ENCODE peak calls at places on chromosomes 7 and 10, in ten cellular contexts. One of them, this sample, is unnamed.

GRCh38 chr10:132036887-132037675 is 28.7 kb upstream of the JAKMIP3 start:
- DNase-seq in colonic mucosa: no peak
- DNase-seq in PC-3: no peak
- DNase-seq in heart right ventricle: no peak
- DNase-seq in CD8-positive, alpha-beta T cell: no peak
- DNase-seq in gastrocnemius medialis: no peak
- DNase-seq in brain microvascular endothelial cell: no peak
- DNase-seq in A549: no peak
- DNase-seq in tibial nerve: no peak
- DNase-seq in prostate gland: peak
- DNase-seq in this sample: no peak

GRCh38 chr7:101833799-101834198 is 16.4 kb downstream of the CUX1 start:
- DNase-seq in colonic mucosa: no peak
- DNase-seq in PC-3: no peak
- DNase-seq in heart right ventricle: no peak
- DNase-seq in CD8-positive, alpha-beta T cell: no peak
- DNase-seq in gastrocnemius medialis: no peak
- DNase-seq in brain microvascular endothelial cell: no peak
- DNase-seq in A549: no peak
- DNase-seq in tibial nerve: no peak
- DNase-seq in prostate gland: no peak
- DNase-seq in this sample: no peak

GRCh38 chr7:92588561-92588960 is 1.6 kb downstream of the FAM133B start:
- DNase-seq in colonic mucosa: no peak
- DNase-seq in PC-3: no peak
- DNase-seq in heart right ventricle: no peak
- DNase-seq in CD8-positive, alpha-beta T cell: no peak
- DNase-seq in gastrocnemius medialis: no peak
- DNase-seq in brain microvascular endothelial cell: no peak
- DNase-seq in A549: peak
- DNase-seq in tibial nerve: no peak
- DNase-seq in prostate gland: no peak
- DNase-seq in this sample: no peak

GRCh38 chr7:12231097-12231496 is 20.0 kb downstream of the TMEM106B start:
- DNase-seq in colonic mucosa: no peak
- DNase-seq in PC-3: no peak
- DNase-seq in heart right ventricle: no peak
- DNase-seq in CD8-positive, alpha-beta T cell: no peak
- DNase-seq in gastrocnemius medialis: no peak
- DNase-seq in brain microvascular endothelial cell: no peak
- DNase-seq in A549: no peak
- DNase-seq in tibial nerve: no peak
- DNase-seq in prostate gland: no peak
- DNase-seq in this sample: no peak

GRCh38 chr10:1488970-1489548 is 248.3 kb downstream of the ADARB2 start:
- DNase-seq in colonic mucosa: no peak
- DNase-seq in PC-3: no peak
- DNase-seq in heart right ventricle: no peak
- DNase-seq in CD8-positive, alpha-beta T cell: no peak
- DNase-seq in gastrocnemius medialis: no peak
- DNase-seq in brain microvascular endothelial cell: no peak
- DNase-seq in A549: no peak
- DNase-seq in tibial nerve: no peak
- DNase-seq in prostate gland: no peak
- DNase-seq in this sample: no peak

GRCh38 chr10:105585753-105586152 is 944.7 kb downstream of the SORCS3 start:
- DNase-seq in colonic mucosa: no peak
- DNase-seq in PC-3: peak
- DNase-seq in heart right ventricle: no peak
- DNase-seq in CD8-positive, alpha-beta T cell: no peak
- DNase-seq in gastrocnemius medialis: no peak
- DNase-seq in brain microvascular endothelial cell: peak
- DNase-seq in A549: peak
- DNase-seq in tibial nerve: no peak
- DNase-seq in prostate gland: no peak
- DNase-seq in this sample: peak

GRCh38 chr10:43785252-43785651 is 136.6 kb upstream of the ZNF32 start:
- DNase-seq in colonic mucosa: no peak
- DNase-seq in PC-3: peak
- DNase-seq in heart right ventricle: no peak
- DNase-seq in CD8-positive, alpha-beta T cell: no peak
- DNase-seq in gastrocnemius medialis: no peak
- DNase-seq in brain microvascular endothelial cell: no peak
- DNase-seq in A549: peak
- DNase-seq in tibial nerve: no peak
- DNase-seq in prostate gland: no peak
- DNase-seq in this sample: no peak

GRCh38 chr10:77919713-77920108 is 6.8 kb downstream of the DLG5 start:
- DNase-seq in colonic mucosa: no peak
- DNase-seq in PC-3: peak
- DNase-seq in heart right ventricle: no peak
- DNase-seq in CD8-positive, alpha-beta T cell: no peak
- DNase-seq in gastrocnemius medialis: no peak
- DNase-seq in brain microvascular endothelial cell: peak
- DNase-seq in A549: peak
- DNase-seq in tibial nerve: no peak
- DNase-seq in prostate gland: no peak
- DNase-seq in this sample: peak

GRCh38 chr7:42237162-42237821 is at the start of gene GLI3:
- DNase-seq in colonic mucosa: peak
- DNase-seq in PC-3: peak
- DNase-seq in heart right ventricle: peak
- DNase-seq in CD8-positive, alpha-beta T cell: no peak
- DNase-seq in gastrocnemius medialis: peak
- DNase-seq in brain microvascular endothelial cell: peak
- DNase-seq in A549: peak
- DNase-seq in tibial nerve: peak
- DNase-seq in prostate gland: peak
- DNase-seq in this sample: peak

GRCh38 chr10:22611425-22612111 is 102.8 kb downstream of the PIP4K2A start:
- DNase-seq in colonic mucosa: no peak
- DNase-seq in PC-3: no peak
- DNase-seq in heart right ventricle: no peak
- DNase-seq in CD8-positive, alpha-beta T cell: no peak
- DNase-seq in gastrocnemius medialis: no peak
- DNase-seq in brain microvascular endothelial cell: no peak
- DNase-seq in A549: no peak
- DNase-seq in tibial nerve: no peak
- DNase-seq in prostate gland: no peak
- DNase-seq in this sample: no peak

GRCh38 chr7:151705744-151706567 is 171.0 kb downstream of the PRKAG2 start:
- DNase-seq in colonic mucosa: peak
- DNase-seq in PC-3: peak
- DNase-seq in heart right ventricle: peak
- DNase-seq in CD8-positive, alpha-beta T cell: no peak
- DNase-seq in gastrocnemius medialis: peak
- DNase-seq in brain microvascular endothelial cell: peak
- DNase-seq in A549: peak
- DNase-seq in tibial nerve: no peak
- DNase-seq in prostate gland: no peak
- DNase-seq in this sample: no peak
- H3K4me3 ChIP-seq in colonic mucosa: no peak
- H3K4me3 ChIP-seq in PC-3: peak
- H3K4me3 ChIP-seq in heart right ventricle: no peak
- H3K4me3 ChIP-seq in CD8-positive, alpha-beta T cell: no peak
- H3K4me3 ChIP-seq in gastrocnemius medialis: no peak
- H3K4me3 ChIP-seq in brain microvascular endothelial cell: no peak
- H3K4me3 ChIP-seq in A549: no peak
- H3K4me3 ChIP-seq in tibial nerve: no peak
- H3K4me3 ChIP-seq in prostate gland: no peak
- H3K4me3 ChIP-seq in this sample: no peak

DNA sequence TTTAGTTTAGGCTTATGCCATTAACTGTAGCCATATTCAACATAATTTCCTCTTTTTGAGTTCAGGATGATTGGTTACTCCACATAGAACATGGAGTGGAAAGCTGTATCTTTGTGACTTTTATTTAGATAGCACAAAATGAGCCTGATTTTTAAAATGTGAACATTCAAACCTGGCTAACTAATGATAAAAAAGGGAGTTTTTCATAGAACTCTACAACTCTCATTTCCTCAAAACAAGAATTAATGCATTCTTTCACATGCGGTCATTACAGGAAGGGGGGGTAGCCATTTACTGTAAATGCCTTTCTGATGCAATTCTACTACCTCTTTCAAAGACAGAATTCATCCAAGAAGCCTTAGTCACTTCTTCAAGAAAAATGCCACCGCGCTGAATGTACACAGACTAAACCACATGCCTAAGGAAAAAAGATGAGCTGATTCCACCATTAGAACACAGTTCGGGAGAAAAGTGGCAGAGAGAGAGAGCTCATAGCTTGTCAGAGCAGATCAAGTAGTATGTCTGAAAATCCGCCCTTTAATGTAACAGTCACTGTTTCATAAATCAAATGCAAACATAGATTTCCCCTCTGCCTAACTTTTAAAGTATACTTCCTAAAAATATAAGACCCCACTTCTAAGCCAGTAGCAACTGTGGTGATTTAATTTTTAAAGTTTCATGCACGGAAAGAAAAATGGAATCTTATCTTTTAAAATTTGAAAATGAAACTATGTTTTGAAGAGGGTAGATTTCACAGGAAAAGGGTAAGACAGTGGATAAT is 226.4 kb upstream of the KLF14 start:
- DNase-seq in colonic mucosa: no peak
- DNase-seq in PC-3: peak
- DNase-seq in heart right ventricle: no peak
- DNase-seq in CD8-positive, alpha-beta T cell: no peak
- DNase-seq in gastrocnemius medialis: no peak
- DNase-seq in brain microvascular endothelial cell: peak
- DNase-seq in A549: peak
- DNase-seq in tibial nerve: no peak
- DNase-seq in prostate gland: no peak
- DNase-seq in this sample: peak
- TF ChIP-seq CTCF in colonic mucosa: no peak
- TF ChIP-seq CTCF in PC-3: peak
- TF ChIP-seq CTCF in heart right ventricle: no peak
- TF ChIP-seq CTCF in CD8-positive, alpha-beta T cell: no peak
- TF ChIP-seq CTCF in gastrocnemius medialis: no peak
- TF ChIP-seq CTCF in brain microvascular endothelial cell: no peak
- TF ChIP-seq CTCF in A549: no peak
- TF ChIP-seq CTCF in tibial nerve: no peak
- TF ChIP-seq CTCF in prostate gland: no peak
- TF ChIP-seq CTCF in this sample: no peak

DNA sequence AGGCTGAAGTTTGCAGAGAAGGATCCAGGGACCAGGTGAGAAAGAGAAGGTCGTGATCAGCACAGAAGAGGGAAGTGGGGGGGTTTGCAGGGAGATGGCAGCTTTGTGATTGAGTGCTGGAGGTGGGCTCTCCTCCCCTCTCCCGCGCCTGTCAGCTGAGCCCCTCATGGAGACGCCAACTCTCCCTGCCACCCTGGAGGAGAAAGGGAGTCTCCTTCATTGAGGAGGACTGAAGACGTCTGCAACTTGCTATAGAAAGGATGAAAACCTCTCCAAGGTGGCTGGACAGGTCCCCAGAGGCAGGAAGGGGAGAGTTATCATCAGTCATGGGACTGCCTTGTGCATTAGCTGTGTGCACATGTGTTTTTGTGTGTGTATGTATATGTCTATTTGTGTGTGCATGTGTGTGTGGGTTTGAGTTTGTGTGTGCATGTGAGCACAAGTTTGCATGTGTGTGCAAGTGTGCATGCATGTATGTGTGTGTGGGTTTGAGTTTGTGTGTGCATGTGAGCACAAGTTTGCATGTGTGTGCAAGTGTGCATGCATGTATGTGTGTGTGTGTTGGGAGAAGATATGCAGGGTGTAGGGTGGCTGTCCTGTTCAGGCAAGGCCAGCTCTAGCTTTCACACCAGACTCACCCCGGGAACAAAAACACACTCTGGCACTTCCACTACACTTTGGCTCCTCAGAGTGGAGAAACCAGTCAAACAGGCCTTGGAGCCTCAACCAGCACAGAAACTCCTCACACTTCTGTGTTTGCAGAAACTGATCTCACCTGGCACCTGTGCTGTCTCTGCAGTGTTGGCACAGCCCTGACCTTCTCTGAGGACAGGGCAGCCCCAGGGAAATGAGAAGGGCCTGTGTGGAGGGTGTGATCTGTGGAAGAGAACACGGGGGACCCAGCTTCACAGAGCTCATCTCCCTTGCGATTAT is 3.8 kb upstream of the CALML5 start:
- DNase-seq in colonic mucosa: peak
- DNase-seq in PC-3: peak
- DNase-seq in heart right ventricle: no peak
- DNase-seq in CD8-positive, alpha-beta T cell: no peak
- DNase-seq in gastrocnemius medialis: no peak
- DNase-seq in brain microvascular endothelial cell: no peak
- DNase-seq in A549: no peak
- DNase-seq in tibial nerve: no peak
- DNase-seq in prostate gland: peak
- DNase-seq in this sample: no peak
- H3K27ac ChIP-seq in colonic mucosa: no peak
- H3K27ac ChIP-seq in PC-3: no peak
- H3K27ac ChIP-seq in heart right ventricle: no peak
- H3K27ac ChIP-seq in CD8-positive, alpha-beta T cell: no peak
- H3K27ac ChIP-seq in gastrocnemius medialis: no peak
- H3K27ac ChIP-seq in brain microvascular endothelial cell: no peak
- H3K27ac ChIP-seq in A549: no peak
- H3K27ac ChIP-seq in tibial nerve: no peak
- H3K27ac ChIP-seq in prostate gland: peak
- H3K27ac ChIP-seq in this sample: no peak

GRCh38 chr7:134859783-134860182 is 80.3 kb downstream of the CALD1 start:
- DNase-seq in colonic mucosa: no peak
- DNase-seq in PC-3: no peak
- DNase-seq in heart right ventricle: no peak
- DNase-seq in CD8-positive, alpha-beta T cell: no peak
- DNase-seq in gastrocnemius medialis: no peak
- DNase-seq in brain microvascular endothelial cell: no peak
- DNase-seq in A549: no peak
- DNase-seq in tibial nerve: no peak
- DNase-seq in prostate gland: no peak
- DNase-seq in this sample: no peak

GRCh38 chr7:134870156-134870555 is 90.7 kb downstream of the CALD1 start:
- DNase-seq in colonic mucosa: no peak
- DNase-seq in PC-3: no peak
- DNase-seq in heart right ventricle: no peak
- DNase-seq in CD8-positive, alpha-beta T cell: no peak
- DNase-seq in gastrocnemius medialis: no peak
- DNase-seq in brain microvascular endothelial cell: no peak
- DNase-seq in A549: no peak
- DNase-seq in tibial nerve: no peak
- DNase-seq in prostate gland: no peak
- DNase-seq in this sample: no peak

GRCh38 chr7:134870781-134871180 is 91.3 kb downstream of the CALD1 start:
- DNase-seq in colonic mucosa: no peak
- DNase-seq in PC-3: no peak
- DNase-seq in heart right ventricle: no peak
- DNase-seq in CD8-positive, alpha-beta T cell: no peak
- DNase-seq in gastrocnemius medialis: no peak
- DNase-seq in brain microvascular endothelial cell: no peak
- DNase-seq in A549: no peak
- DNase-seq in tibial nerve: no peak
- DNase-seq in prostate gland: no peak
- DNase-seq in this sample: no peak

GRCh38 chr7:134866581-134866980 is 87.1 kb downstream of the CALD1 start:
- DNase-seq in colonic mucosa: no peak
- DNase-seq in PC-3: no peak
- DNase-seq in heart right ventricle: no peak
- DNase-seq in CD8-positive, alpha-beta T cell: no peak
- DNase-seq in gastrocnemius medialis: no peak
- DNase-seq in brain microvascular endothelial cell: no peak
- DNase-seq in A549: no peak
- DNase-seq in tibial nerve: no peak
- DNase-seq in prostate gland: no peak
- DNase-seq in this sample: no peak

GRCh38 chr7:134865001-134865845 is 85.8 kb downstream of the CALD1 start:
- DNase-seq in colonic mucosa: no peak
- DNase-seq in PC-3: no peak
- DNase-seq in heart right ventricle: no peak
- DNase-seq in CD8-positive, alpha-beta T cell: no peak
- DNase-seq in gastrocnemius medialis: no peak
- DNase-seq in brain microvascular endothelial cell: peak
- DNase-seq in A549: no peak
- DNase-seq in tibial nerve: no peak
- DNase-seq in prostate gland: no peak
- DNase-seq in this sample: no peak
- H3K4me3 ChIP-seq in colonic mucosa: no peak
- H3K4me3 ChIP-seq in PC-3: no peak
- H3K4me3 ChIP-seq in heart right ventricle: no peak
- H3K4me3 ChIP-seq in CD8-positive, alpha-beta T cell: peak
- H3K4me3 ChIP-seq in gastrocnemius medialis: peak
- H3K4me3 ChIP-seq in brain microvascular endothelial cell: peak
- H3K4me3 ChIP-seq in A549: no peak
- H3K4me3 ChIP-seq in tibial nerve: no peak
- H3K4me3 ChIP-seq in prostate gland: no peak
- H3K4me3 ChIP-seq in this sample: peak